ENCODE peak calls at places on chromosomes 3 and 15, in eight cellular contexts. M is GM10248, T is PC-3, Z is B cell, G is fibroblast of mammary gland, R is mesothelial cell of epicardium, P is GM13977, S is cardiac muscle cell. C is an unnamed sample.

GRCh38 chr3:37993811-37994638 is 3.4 kb downstream of the VILL start:
- DNase-seq in M (peak), T (no peak), Z (peak), G (peak), R (no peak), P (peak), S (no peak), C (peak)

GRCh38 chr15:91862891-91863520 is 9.5 kb downstream of the SLCO3A1 start:
- DNase-seq in M (no peak), T (no peak), Z (no peak), G (no peak), R (no peak), P (no peak), S (no peak), C (no peak)

GRCh38 chr15:41775651-41776050 is 1.4 kb downstream of the MAPKBP1 start:
- DNase-seq in M (no peak), T (no peak), Z (no peak), G (no peak), R (no peak), P (no peak), S (no peak), C (no peak)

GRCh38 chr15:44798815-44799214 is 62.5 kb downstream of the TRIM69 start:
- DNase-seq in M (no peak), T (peak), Z (no peak), G (no peak), R (no peak), P (no peak), S (no peak), C (no peak)

GRCh38 chr3:183291511-183292031 is 38.5 kb downstream of the B3GNT5 start:
- DNase-seq in M (no peak), T (peak), Z (no peak), G (peak), R (no peak), P (no peak), S (no peak), C (no peak)

GRCh38 chr3:132351222-132351806 is 34.1 kb downstream of the ACP3 start:
- DNase-seq in M (no peak), T (no peak), Z (no peak), G (no peak), R (no peak), P (no peak), S (no peak), C (no peak)

GRCh38 chr15:86916671-86917450 is 837.2 kb downstream of the AGBL1 start:
- DNase-seq in M (no peak), T (no peak), Z (no peak), G (no peak), R (no peak), P (no peak), S (peak), C (no peak)

GRCh38 chr15:99720533-99720932 is 12.7 kb downstream of the LYSMD4 start:
- DNase-seq in M (no peak), T (no peak), Z (no peak), G (no peak), R (no peak), P (no peak), S (no peak), C (no peak)

GRCh38 chr3:59150039-59150438 is 100.2 kb upstream of the CFAP20DC start:
- DNase-seq in M (no peak), T (no peak), Z (no peak), G (no peak), R (no peak), P (no peak), S (no peak), C (no peak)

GRCh38 chr15:48905216-48905615 is 27.3 kb downstream of the EID1 start:
- DNase-seq in M (no peak), T (no peak), Z (no peak), G (no peak), R (no peak), P (no peak), S (no peak), C (no peak)
- TF ChIP-seq CTCF in M (no peak), T (no peak), Z (no peak), G (no peak), R (no peak), P (no peak), S (no peak), C (no peak)

DNA sequence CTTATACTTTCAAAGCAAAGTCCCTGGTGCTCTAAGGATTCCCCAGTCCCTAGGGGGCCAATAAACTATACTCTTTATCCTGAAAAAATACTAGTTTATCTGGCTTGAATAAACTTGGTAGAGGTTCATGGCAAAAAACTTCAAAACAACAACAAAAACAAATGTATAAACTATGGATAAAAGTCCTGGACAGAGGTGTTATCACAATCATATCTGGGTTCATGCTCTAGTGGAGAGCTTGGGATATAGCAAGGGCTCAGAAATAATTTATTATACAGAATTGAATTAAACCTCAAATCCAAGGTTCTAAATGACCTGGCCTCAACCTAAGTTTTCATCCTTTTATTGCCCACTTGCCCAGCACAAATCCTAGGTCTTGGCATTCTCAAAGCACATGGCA is 98.6 kb upstream of the TRIM42 start:
- DNase-seq in M (no peak), T (no peak), Z (no peak), G (no peak), R (no peak), P (no peak), S (no peak), C (no peak)
- TF ChIP-seq CTCF in M (no peak), T (no peak), Z (no peak), G (peak), R (peak), P (no peak), S (no peak), C (no peak)

DNA sequence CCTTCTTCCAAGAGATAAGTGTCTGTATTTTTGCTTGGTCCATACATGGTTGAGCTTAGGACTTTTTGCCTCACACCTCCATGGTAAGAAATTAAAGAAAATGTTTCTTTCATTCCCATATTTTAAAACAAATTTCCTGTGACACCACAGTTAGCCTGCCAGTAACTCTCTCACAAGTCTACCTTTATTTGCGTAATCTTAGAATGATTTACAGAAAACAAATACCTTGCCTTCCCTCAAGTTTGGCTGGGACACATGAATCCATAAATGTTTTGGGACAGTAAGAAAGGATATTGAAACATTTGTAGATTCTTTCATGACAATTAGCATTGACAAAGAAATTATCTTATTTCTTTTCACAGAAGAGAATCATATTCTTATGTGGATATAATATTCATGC is 3.8 kb upstream of the ARL14 start:
- DNase-seq in M (no peak), T (no peak), Z (no peak), G (no peak), R (no peak), P (no peak), S (no peak), C (no peak)
- TF ChIP-seq CTCF in M (no peak), T (no peak), Z (no peak), G (no peak), R (no peak), P (no peak), S (no peak), C (no peak)

GRCh38 chr3:28268989-28269388 is 27.6 kb downstream of the CMC1 start:
- DNase-seq in M (no peak), T (no peak), Z (no peak), G (no peak), R (no peak), P (no peak), S (no peak), C (no peak)

GRCh38 chr3:28273837-28274236 is 32.4 kb downstream of the CMC1 start:
- DNase-seq in M (no peak), T (no peak), Z (no peak), G (no peak), R (no peak), P (no peak), S (no peak), C (no peak)

GRCh38 chr3:28267984-28268849 is 26.8 kb downstream of the CMC1 start:
- DNase-seq in M (no peak), T (peak), Z (no peak), G (no peak), R (no peak), P (no peak), S (no peak), C (no peak)
- TF ChIP-seq CTCF in M (no peak), T (no peak), Z (no peak), G (no peak), R (no peak), P (no peak), S (no peak), C (no peak)

GRCh38 chr3:53490131-53490474 is 4.3 kb upstream of the CACNA1D start:
- DNase-seq in M (no peak), T (no peak), Z (no peak), G (no peak), R (no peak), P (no peak), S (no peak), C (no peak)

GRCh38 chr3:53485675-53486365 is 8.6 kb upstream of the CACNA1D start:
- DNase-seq in M (no peak), T (peak), Z (no peak), G (no peak), R (no peak), P (no peak), S (no peak), C (no peak)

GRCh38 chr3:53489401-53490130 is 4.8 kb upstream of the CACNA1D start:
- DNase-seq in M (no peak), T (no peak), Z (no peak), G (no peak), R (no peak), P (no peak), S (no peak), C (peak)

GRCh38 chr3:53484979-53485378 is 9.4 kb upstream of the CACNA1D start:
- DNase-seq in M (no peak), T (no peak), Z (no peak), G (no peak), R (no peak), P (no peak), S (no peak), C (no peak)

DNA sequence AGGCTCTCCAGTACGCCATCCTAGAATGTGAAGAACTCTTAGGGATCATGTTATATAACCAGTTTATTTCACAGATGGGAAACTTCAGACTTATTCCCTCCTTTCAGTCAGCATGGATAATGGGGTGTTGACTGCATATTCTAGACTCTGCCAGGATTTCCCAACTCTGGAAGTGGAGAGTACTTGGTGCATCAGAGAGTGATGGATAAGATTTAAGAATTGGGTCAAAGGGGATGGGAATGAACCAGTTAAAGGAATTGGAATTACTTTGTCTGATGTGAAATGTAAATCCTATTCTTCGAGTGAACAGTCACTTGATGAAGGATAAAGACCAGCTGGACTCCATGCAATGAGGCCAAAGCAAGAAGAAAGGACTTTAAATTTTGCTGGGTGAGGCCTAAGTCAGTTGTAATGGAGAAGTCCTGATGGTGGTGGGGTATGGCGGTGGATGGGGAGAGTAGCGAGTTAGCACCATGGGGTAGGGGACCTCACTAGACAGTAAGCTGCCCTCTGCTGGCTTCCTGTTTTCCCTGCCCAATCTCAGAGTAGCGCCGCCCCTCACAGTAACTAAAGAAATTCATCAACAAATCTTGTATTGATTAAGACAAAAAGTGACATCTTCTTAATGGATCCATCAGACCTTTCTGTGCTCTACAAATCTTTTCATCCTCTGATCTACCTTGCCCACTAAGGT is 7.3 kb upstream of the CACNA1D start:
- DNase-seq in M (no peak), T (no peak), Z (no peak), G (no peak), R (no peak), P (no peak), S (no peak), C (no peak)
- TF ChIP-seq CTCF in M (no peak), T (no peak), Z (no peak), G (no peak), R (no peak), P (peak), S (no peak), C (no peak)